ENCODE peak calls at places on chromosomes 16 and 17, in four cellular contexts. K, B, U and R are unnamed samples.

GRCh38 chr17:3894927-3895343 is 2.1 kb upstream of the CAMKK1 start:
- DNase-seq in B (no peak), K (no peak), U (no peak), R (no peak)

GRCh38 chr17:38746893-38747384 is 1.2 kb downstream of the PCGF2 start:
- DNase-seq in U (no peak), B (no peak), K (no peak), R (no peak)

GRCh38 chr17:33234930-33235685 is 58.0 kb downstream of the ASIC2 start:
- DNase-seq in B (no peak), U (peak; percentile 60), K (no peak), R (peak; percentile 24)

GRCh38 chr17:75514299-75515228 is 773 bp downstream of the CASKIN2 start:
- DNase-seq in K (no peak), B (no peak), U (no peak), R (peak; percentile 64)

GRCh38 chr17:1908699-1909309 is 79.0 kb downstream of the RPA1 start:
- DNase-seq in B (no peak), U (peak; percentile 39), K (peak; percentile 50), R (peak; percentile 91)

GRCh38 chr16:35370617-35371016 is 1911.2 kb downstream of the TP53TG3F start:
- DNase-seq in B (no peak), K (no peak), U (no peak), R (no peak)

GRCh38 chr17:21330436-21331160 is 45.6 kb upstream of the KCNJ12 start:
- DNase-seq in B (no peak), K (no peak), U (no peak), R (no peak)

GRCh38 chr16:19029980-19030379 is 37.4 kb upstream of the COQ7 start:
- DNase-seq in U (no peak), B (no peak), K (no peak), R (no peak)

GRCh38 chr16:67774457-67774853 is 31.9 kb downstream of the RANBP10 start:
- DNase-seq in B (no peak), K (no peak), U (no peak), R (no peak)

GRCh38 chr17:4236456-4236855 is 27.3 kb downstream of the ANKFY1 start:
- DNase-seq in B (no peak), U (no peak), K (no peak), R (peak; percentile 24)

GRCh38 chr16:10988164-10988803 is 43.9 kb downstream of the CLEC16A start:
- DNase-seq in U (no peak), B (no peak), K (no peak), R (no peak)

GRCh38 chr17:77753691-77754265 is 204.7 kb upstream of the TNRC6C start:
- DNase-seq in B (no peak), U (no peak), K (no peak), R (no peak)

GRCh38 chr16:57923841-57924240 is 47.1 kb downstream of the CNGB1 start:
- DNase-seq in U (no peak), K (no peak), B (no peak), R (no peak)

GRCh38 chr17:16552637-16553045 is 16.4 kb downstream of the ZNF287 start:
- DNase-seq in U (no peak), K (no peak), B (no peak), R (no peak)

GRCh38 chr16:67961551-67961957 is 6.9 kb downstream of the SLC12A4 start:
- DNase-seq in U (no peak), B (no peak), K (no peak), R (peak; percentile 82)

GRCh38 chr16:75481475-75481874 is 13.8 kb downstream of the CHST6 start:
- DNase-seq in B (no peak), K (no peak), U (no peak), R (no peak)

GRCh38 chr16:79707867-79708266 is 107.3 kb upstream of the MAF start:
- DNase-seq in K (no peak), U (no peak), B (no peak), R (no peak)

GRCh38 chr16:85722497-85722896 is 28.4 kb downstream of the C16orf74 start:
- DNase-seq in K (no peak), U (no peak), B (no peak), R (no peak)

GRCh38 chr16:83510906-83511305 is 296.9 kb upstream of the HSBP1 start:
- DNase-seq in U (no peak), B (no peak), K (no peak), R (no peak)
- TF ChIP-seq SIN3A in U (no peak), B (no peak), K (no peak), R (no peak)

GRCh38 chr17:6361733-6362132 is 73.2 kb downstream of the AIPL1 start:
- DNase-seq in B (no peak), K (peak; percentile 24), U (no peak), R (peak; percentile 42)

GRCh38 chr17:6365187-6365943 is 69.6 kb downstream of the AIPL1 start:
- DNase-seq in U (peak; percentile 64), B (no peak), K (no peak), R (no peak)

GRCh38 chr17:6366144-6366755 is 68.7 kb downstream of the AIPL1 start:
- DNase-seq in B (no peak), U (peak; percentile 39), K (peak; percentile 53), R (no peak)
- TF ChIP-seq SIN3A in B (no peak), U (no peak), K (no peak), R (no peak)

GRCh38 chr16:46894011-46894672 is 10.0 kb downstream of the GPT2 start:
- DNase-seq in B (no peak), K (no peak), U (no peak), R (no peak)
- TF ChIP-seq SIN3A in B (no peak), K (no peak), U (no peak), R (no peak)

GRCh38 chr16:1900452-1900774 is 17.8 kb downstream of the HS3ST6 start:
- DNase-seq in K (no peak), B (no peak), U (no peak), R (no peak)

GRCh38 chr16:1903845-1904820 is 14.1 kb downstream of the HS3ST6 start:
- DNase-seq in B (no peak), K (no peak), U (no peak), R (peak; percentile 37)

GRCh38 chr16:1903220-1903574 is 15.0 kb downstream of the HS3ST6 start:
- DNase-seq in B (no peak), U (no peak), K (no peak), R (no peak)

GRCh38 chr16:1899641-1900451 is 18.4 kb downstream of the HS3ST6 start:
- DNase-seq in K (no peak), B (no peak), U (no peak), R (no peak)

GRCh38 chr16:1902547-1903219 is 15.5 kb downstream of the HS3ST6 start:
- DNase-seq in U (no peak), K (no peak), B (no peak), R (peak; percentile 48)
- TF ChIP-seq SIN3A in U (no peak), K (no peak), B (no peak), R (no peak)

GRCh38 chr17:48426019-48426418 is 4.0 kb downstream of the SKAP1 start:
- DNase-seq in B (no peak), U (no peak), K (no peak), R (no peak)

GRCh38 chr17:48427598-48427997 is 2.4 kb downstream of the SKAP1 start:
- DNase-seq in U (no peak), K (no peak), B (no peak), R (no peak)

GRCh38 chr17:48432820-48433775 is 3.1 kb upstream of the SKAP1 start:
- DNase-seq in B (no peak), K (no peak), U (no peak), R (no peak)

GRCh38 chr17:48429156-48429555 is 858 bp downstream of the SKAP1 start:
- DNase-seq in U (no peak), B (no peak), K (no peak), R (no peak)

DNA sequence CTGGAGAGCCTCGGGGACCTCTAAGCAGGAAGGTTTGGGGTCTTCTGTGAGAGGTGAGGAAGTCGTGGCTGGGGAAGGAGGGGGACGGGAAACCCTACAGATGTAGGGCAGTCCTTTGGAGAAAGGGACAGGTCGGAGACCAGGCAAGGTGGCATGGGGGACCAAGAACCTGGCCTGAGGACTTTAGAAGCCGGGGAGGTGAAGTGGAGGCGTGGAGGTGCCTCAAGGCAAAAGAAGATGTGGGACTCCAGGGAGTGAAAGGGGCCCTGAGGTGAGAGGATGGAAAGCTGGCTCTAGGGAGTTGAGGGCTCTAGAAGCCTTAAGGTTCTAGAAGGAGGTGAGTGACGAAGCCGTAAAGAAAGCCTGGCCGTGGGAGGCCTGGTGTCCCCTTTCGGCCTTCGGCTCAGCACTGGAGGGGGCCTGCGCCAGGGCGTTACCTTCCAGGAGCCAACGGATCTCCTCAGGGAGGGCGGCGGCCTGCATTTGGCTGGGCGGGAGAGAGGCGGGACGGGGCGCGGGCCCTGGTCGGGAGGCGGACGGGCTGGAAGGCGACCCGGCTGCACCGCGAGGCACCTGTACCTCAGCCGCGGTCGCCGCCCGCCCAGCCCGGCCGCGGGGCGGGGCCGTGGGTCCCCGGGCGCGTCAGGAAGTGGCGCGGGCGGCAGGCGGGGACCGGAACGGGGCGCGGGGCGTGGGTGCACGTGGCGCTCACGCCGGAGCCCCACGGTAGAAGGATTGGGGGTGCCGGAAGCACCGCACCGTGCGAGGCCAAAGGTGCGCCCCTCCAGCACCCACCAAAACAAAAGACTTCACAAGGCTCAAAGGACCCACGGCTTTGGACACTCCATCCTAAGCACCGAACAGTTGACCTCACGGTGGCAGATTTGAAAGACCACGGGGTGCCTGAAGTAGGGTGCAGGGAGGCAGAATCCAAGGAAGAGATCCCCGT is at the start of gene SKAP1:
- DNase-seq in B (no peak), K (no peak), U (no peak), R (peak; percentile 29)
- TF ChIP-seq SIN3A in B (no peak), K (no peak), U (no peak), R (no peak)

GRCh38 chr17:17749025-17749772 is 67.9 kb downstream of the RAI1 start:
- DNase-seq in U (no peak), B (no peak), K (no peak), R (peak; percentile 81)
- TF ChIP-seq SIN3A in U (no peak), B (no peak), K (no peak), R (no peak)

GRCh38 chr16:82476786-82477185 is 150.0 kb upstream of the CDH13 start:
- DNase-seq in U (no peak), K (no peak), B (no peak), R (no peak)
- TF ChIP-seq SIN3A in U (no peak), K (no peak), B (no peak), R (no peak)